ENCODE peak calls at places on chromosomes 2 and 18, in ten cellular contexts. X, H, R, V, J, C, F, Q, G and A are unnamed samples.

GRCh38 chr2:128004509-128004908 is 23.4 kb downstream of the SAP130 start:
- DNase-seq in F (no peak), J (no peak), H (no peak), X (no peak), C (no peak), V (no peak), G (no peak), Q (no peak), R (no peak), A (no peak)

GRCh38 chr18:12742453-12742852 is 39.6 kb downstream of the PSMG2 start:
- DNase-seq in H (peak), G (no peak), J (no peak), R (no peak), V (no peak), Q (no peak), C (peak), X (no peak), F (no peak), A (no peak)

GRCh38 chr2:188974184-188974583 is at the start of gene COL3A1:
- DNase-seq in F (no peak), G (no peak), V (no peak), R (no peak), H (peak), C (peak), J (no peak), X (no peak), Q (no peak), A (no peak)

GRCh38 chr2:201151127-201152074 is 31.5 kb upstream of the CASP10 start:
- DNase-seq in G (no peak), J (no peak), R (no peak), Q (no peak), V (no peak), H (peak), C (peak), F (no peak), X (peak), A (no peak)

GRCh38 chr2:62489702-62490101 is 16.3 kb downstream of the TMEM17 start:
- DNase-seq in J (no peak), G (no peak), F (no peak), C (no peak), R (no peak), V (no peak), Q (no peak), H (no peak), X (no peak), A (no peak)

GRCh38 chr18:45849529-45849928 is 24.1 kb downstream of the SIGLEC15 start:
- DNase-seq in X (no peak), G (no peak), Q (no peak), C (no peak), H (no peak), J (no peak), V (no peak), R (no peak), F (no peak), A (no peak)

GRCh38 chr2:56102866-56103265 is 80.9 kb upstream of the CCDC85A start:
- DNase-seq in J (no peak), X (no peak), F (no peak), V (no peak), C (peak), H (no peak), R (no peak), G (no peak), Q (no peak), A (no peak)

GRCh38 chr18:27959101-27959500 is 217.8 kb downstream of the CDH2 start:
- DNase-seq in H (no peak), V (no peak), Q (no peak), J (no peak), G (no peak), C (no peak), R (no peak), X (no peak), F (no peak), A (no peak)